ENCODE peak calls at places on chromosomes 4 and X, in five cellular contexts. K is WTC11, D is K562, I is H1, U is HepG2. Y is an unnamed sample.

GRCh38 chrX:154021131-154021611 is 1.5 kb upstream of the IRAK1 start:
- DNase-seq in I (no peak), D (peak; percentile 27), U (no peak), K (no peak), Y (no peak)

GRCh38 chrX:16797358-16797757 is 11.1 kb downstream of the TXLNG start:
- DNase-seq in K (no peak), D (no peak), U (no peak), I (no peak), Y (no peak)

GRCh38 chr4:2458546-2459491 is 10.1 kb upstream of the RNF4 start:
- DNase-seq in K (no peak), I (no peak), U (no peak), D (no peak), Y (no peak)

GRCh38 chrX:22081475-22082092 is 49.5 kb downstream of the PHEX start:
- DNase-seq in K (peak; percentile 67), D (peak; percentile 39), I (peak; percentile 3), U (peak; percentile 18), Y (peak; percentile 78)

GRCh38 chr4:95556460-95556859 is 7.7 kb upstream of the UNC5C start:
- DNase-seq in I (no peak), U (no peak), K (no peak), D (no peak), Y (no peak)

GRCh38 chr4:8080754-8081065 is 77.9 kb downstream of the ABLIM2 start:
- DNase-seq in K (no peak), I (no peak), U (no peak), D (no peak), Y (no peak)

GRCh38 chr4:89357787-89358186 is 50.2 kb upstream of the GPRIN3 start:
- DNase-seq in K (no peak), U (no peak), D (no peak), I (no peak), Y (no peak)

GRCh38 chr4:173214661-173215060 is 46.0 kb downstream of the GALNT7 start:
- DNase-seq in U (no peak), I (no peak), K (no peak), D (no peak), Y (no peak)

GRCh38 chr4:165294907-165295306 is 32.6 kb upstream of the MSMO1 start:
- DNase-seq in U (no peak), K (no peak), D (no peak), I (no peak), Y (peak; percentile 18)

DNA sequence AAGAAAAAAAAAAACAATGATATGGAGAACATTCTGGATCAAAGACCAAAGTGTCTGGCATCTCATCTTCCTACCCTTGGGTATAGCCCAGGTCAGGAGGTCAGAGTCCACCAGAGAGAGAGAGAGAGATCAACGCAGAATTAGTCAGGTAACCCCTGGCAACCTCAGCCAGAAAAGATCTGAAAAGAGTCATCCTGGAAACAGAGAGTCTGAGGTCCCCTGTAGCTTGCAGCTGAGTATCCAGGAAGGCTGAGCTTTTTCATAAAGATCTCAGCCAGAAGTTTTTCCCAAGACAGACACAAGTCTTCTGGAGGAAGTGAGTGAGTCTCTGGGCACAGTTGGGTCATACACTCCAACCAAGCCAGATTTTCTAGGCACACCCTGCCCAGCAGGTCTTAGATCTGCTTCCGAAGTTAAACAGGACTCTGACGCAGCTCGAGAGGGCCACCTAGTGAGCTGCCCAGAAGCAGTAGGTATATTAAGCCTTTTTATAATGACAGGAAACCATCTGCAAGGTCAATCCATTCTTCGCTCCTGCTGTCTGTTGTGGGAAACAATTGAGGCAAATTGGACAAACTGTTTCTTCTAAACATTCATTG is 35.7 kb downstream of the ACE2 start:
- DNase-seq in I (peak; percentile 3), D (peak; percentile 42), K (peak; percentile 36), U (peak; percentile 20), Y (peak; percentile 63)
- TF ChIP-seq CREB1 in I (no peak), D (no peak), K (no peak), U (no peak), Y (no peak)

DNA sequence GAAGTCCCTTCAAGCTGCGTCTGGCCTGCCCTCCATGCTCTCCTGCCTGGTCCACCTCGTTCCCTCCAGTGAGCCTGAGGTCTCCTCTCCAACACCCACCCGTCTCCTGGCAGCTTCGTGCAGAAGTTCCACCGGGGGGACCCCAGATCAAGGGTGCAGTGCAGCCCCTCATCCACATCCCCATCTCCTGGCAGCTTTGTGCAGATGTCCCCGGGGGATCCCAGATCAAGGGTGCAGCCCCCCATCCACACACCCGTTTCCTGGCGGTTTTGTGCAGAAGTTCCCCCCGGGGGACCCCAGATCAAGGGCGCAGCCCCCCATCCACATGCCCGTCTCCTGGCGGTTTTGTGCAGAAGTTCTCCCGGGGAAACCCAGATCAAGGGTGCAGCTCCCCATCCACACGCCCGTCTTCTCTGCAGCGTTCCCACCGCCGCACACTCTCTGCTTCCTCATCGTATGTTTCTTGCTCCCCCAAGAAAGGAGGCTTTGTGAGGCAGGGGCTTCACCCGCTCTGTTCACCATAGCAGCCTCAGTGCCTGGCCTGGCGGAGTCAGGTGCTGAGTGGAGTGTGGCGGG is 35.7 kb downstream of the PIGG start:
- DNase-seq in D (no peak), U (no peak), K (no peak), I (no peak), Y (no peak)
- TF ChIP-seq CREB1 in D (no peak), U (no peak), K (no peak), I (no peak), Y (no peak)

GRCh38 chr4:20813698-20814097 is 113.4 kb downstream of the PACRGL start:
- DNase-seq in U (no peak), I (no peak), K (no peak), D (no peak), Y (no peak)
- TF ChIP-seq CREB1 in U (no peak), I (no peak), K (no peak), D (no peak), Y (no peak)

GRCh38 chr4:106627071-106627470 is 258.5 kb upstream of the GIMD1 start:
- DNase-seq in U (no peak), D (no peak), I (no peak), K (no peak), Y (no peak)

GRCh38 chr4:106624674-106625073 is 256.1 kb upstream of the GIMD1 start:
- DNase-seq in K (no peak), I (no peak), U (no peak), D (no peak), Y (no peak)

GRCh38 chr4:106628616-106629606 is 260.3 kb upstream of the GIMD1 start:
- DNase-seq in K (no peak), D (no peak), I (no peak), U (no peak), Y (no peak)
- TF ChIP-seq CREB1 in K (no peak), D (no peak), I (no peak), U (no peak), Y (no peak)

GRCh38 chr4:102399021-102399420 is 53.7 kb upstream of the SLC39A8 start:
- DNase-seq in I (no peak), K (no peak), D (no peak), U (no peak), Y (no peak)
- TF ChIP-seq CREB1 in I (no peak), K (no peak), D (no peak), U (no peak), Y (no peak)

DNA sequence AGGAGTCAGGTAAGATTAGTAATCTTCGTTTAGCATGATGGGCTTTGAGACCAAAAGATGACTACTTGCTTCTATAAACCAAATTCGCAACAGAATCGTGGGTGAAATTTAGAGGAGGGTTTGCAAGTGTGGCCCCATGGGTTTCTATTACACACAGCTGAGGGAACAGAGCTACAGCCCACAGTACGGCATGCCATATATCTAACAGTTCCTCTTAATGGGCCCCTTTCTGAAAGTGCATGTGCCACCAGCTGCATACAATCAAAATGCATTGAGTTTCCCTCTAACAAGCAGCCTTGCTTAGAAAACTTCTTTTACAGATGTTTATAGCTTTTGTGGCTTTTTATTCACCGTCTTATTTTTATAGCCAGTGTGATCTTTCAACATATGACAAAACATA is 202.2 kb downstream of the PRDM5 start:
- DNase-seq in U (no peak), I (no peak), K (no peak), D (no peak), Y (no peak)
- TF ChIP-seq CREB1 in U (no peak), I (no peak), K (no peak), D (no peak), Y (no peak)

Y was measured in GM23338.